ENCODE peak calls at places on chromosomes 4 and X, in five cellular contexts. Q is GM12878, J is H1, Y is HepG2, E is K562. A is an unnamed sample.

GRCh38 chr4:71287305-71287704 is 51.5 kb upstream of the SLC4A4 start:
- DNase-seq in Q (no peak), J (no peak), Y (no peak), E (no peak), A (no peak)

GRCh38 chr4:38837849-38838248 is 18.8 kb downstream of the TLR6 start:
- DNase-seq in Q (no peak), J (no peak), Y (no peak), E (no peak), A (no peak)

GRCh38 chr4:89539374-89539773 is 231.8 kb upstream of the GPRIN3 start:
- DNase-seq in Q (no peak), J (no peak), Y (no peak), E (no peak), A (no peak)

GRCh38 chr4:53505947-53506346 is 85.3 kb downstream of the LNX1 start:
- DNase-seq in Q (no peak), J (no peak), Y (no peak), E (no peak), A (peak; percentile 31)

GRCh38 chr4:103074598-103075434 is 1.7 kb downstream of the SLC9B2 start:
- DNase-seq in Q (peak; percentile 44), J (no peak), Y (no peak), E (no peak), A (no peak)

GRCh38 chrX:739611-740010 is 109.0 kb downstream of the SHOX start:
- DNase-seq in Q (no peak), J (no peak), Y (no peak), E (no peak), A (no peak)

GRCh38 chr4:152735302-152735917 is 44.1 kb downstream of the TIGD4 start:
- DNase-seq in Q (peak; percentile 32), J (no peak), Y (no peak), E (peak; percentile 12), A (peak; percentile 63)

GRCh38 chrX:119759333-119759766 is 962 bp downstream of the SOWAHD start:
- DNase-seq in Q (no peak), J (peak; percentile 48), Y (no peak), E (no peak), A (peak; percentile 29)

GRCh38 chr4:152014280-152014679 is 253.5 kb upstream of the GATB start:
- DNase-seq in Q (peak; percentile 55), J (no peak), Y (no peak), E (no peak), A (no peak)

GRCh38 chr4:128450326-128451120 is 162.9 kb upstream of the PGRMC2 start:
- DNase-seq in Q (no peak), J (no peak), Y (no peak), E (no peak), A (no peak)

GRCh38 chr4:19748470-19748869 is 503.2 kb upstream of the SLIT2 start:
- DNase-seq in Q (no peak), J (no peak), Y (no peak), E (peak; percentile 6), A (no peak)

GRCh38 chrX:56987741-56988140 is 7.6 kb downstream of the SPIN3 start:
- DNase-seq in Q (no peak), J (no peak), Y (no peak), E (no peak), A (no peak)

DNA sequence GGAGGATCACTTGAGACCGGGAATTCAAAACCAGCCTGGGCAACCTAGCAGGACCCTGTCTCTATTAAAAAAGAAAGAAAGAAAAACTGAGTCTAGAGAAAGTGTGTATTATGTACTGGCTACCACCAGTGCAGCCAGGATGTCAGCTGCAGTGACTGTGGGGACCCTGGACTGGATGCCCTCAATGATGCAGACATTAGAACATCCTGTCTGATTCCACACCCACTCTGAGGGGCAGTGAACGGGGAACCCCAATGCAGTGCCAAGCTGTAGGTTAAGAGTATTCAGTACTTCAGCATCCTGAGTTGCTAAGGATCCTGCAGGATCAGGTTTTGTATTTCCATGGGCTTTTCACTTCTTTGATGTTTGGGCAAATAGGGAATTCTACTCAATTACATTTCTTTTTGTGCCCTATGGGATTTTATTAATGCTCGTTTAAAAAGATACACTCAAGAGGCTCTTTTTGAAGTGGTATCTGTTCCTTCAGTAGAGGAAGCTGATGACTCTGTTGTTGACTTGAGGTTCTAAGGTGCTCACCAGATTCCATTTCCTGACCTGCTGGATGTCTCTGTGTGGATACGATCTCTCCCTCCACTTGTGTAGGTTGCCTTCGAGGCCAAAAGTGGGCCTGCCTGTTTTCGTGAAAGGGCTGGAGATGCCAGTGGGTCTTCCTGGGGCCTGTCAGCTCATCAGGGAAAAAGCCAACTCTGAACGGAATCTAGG is 85.9 kb upstream of the CLCN4 start:
- DNase-seq in Q (no peak), J (no peak), Y (no peak), E (no peak), A (no peak)
- TF ChIP-seq CREB1 in Q (no peak), J (no peak), Y (no peak), E (no peak), A (no peak)

DNA sequence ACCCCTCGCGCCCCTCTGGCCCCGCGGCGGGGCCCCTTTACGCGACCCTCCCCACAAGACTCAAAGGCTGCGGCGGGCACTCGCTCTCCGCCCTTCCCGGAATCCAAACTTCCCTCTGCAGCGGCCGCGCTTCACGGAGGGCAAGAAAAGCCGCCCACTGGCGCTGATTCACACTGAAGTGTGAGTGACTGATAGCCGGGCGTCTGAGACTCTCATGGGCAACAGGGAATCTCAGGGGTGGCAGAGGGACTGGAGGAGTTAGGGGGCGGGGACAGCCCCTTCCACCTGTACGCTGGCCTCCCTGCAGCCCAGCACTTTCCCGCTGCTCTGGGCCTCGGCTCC is 664 bp downstream of the SH3BP2 start:
- DNase-seq in Q (no peak), J (no peak), Y (no peak), E (no peak), A (peak; percentile 58)
- H3K4me3 ChIP-seq in Q (peak overlapping the region; percentile 75), J (peak overlapping the region; percentile 65), Y (peak overlapping the region; percentile 75), E (peak overlapping the region; percentile 50), A (peak overlapping the region; percentile 61)

GRCh38 chr4:8731364-8731763 is 138.8 kb downstream of the CPZ start:
- DNase-seq in Q (no peak), J (no peak), Y (no peak), E (no peak), A (no peak)

GRCh38 chr4:8730159-8730558 is 137.6 kb downstream of the CPZ start:
- DNase-seq in Q (no peak), J (no peak), Y (no peak), E (no peak), A (no peak)

GRCh38 chr4:8732092-8732491 is 139.5 kb downstream of the CPZ start:
- DNase-seq in Q (no peak), J (no peak), Y (no peak), E (no peak), A (no peak)

GRCh38 chr4:8730681-8731080 is 138.1 kb downstream of the CPZ start:
- DNase-seq in Q (no peak), J (no peak), Y (no peak), E (no peak), A (no peak)

DNA sequence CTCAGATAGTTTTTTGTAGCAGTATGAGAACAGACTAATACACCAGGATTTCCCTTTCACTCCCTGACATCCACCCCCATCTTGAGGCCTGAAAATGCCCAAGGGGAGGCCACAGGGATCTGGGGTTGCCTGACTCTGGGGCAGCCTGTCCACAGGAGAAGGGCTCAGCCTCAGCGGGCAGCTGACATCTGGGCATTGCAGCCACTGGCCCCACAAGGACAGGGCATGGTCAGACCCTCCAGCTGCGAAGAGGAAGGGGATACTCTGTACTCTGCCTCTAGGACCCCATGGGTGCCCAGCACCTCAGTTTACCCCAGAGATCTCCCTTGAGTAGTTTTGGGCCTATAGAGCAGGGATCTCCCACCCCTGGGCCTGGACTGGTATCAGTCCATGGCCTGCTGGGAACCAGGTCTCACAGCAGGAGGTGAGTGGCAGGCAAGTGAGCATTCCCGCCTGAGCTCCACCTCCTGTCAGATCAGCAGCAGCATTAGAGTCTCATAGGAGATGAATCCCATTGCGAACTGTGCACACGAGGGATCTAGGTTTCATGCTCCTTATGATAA is 138.9 kb downstream of the HMX1 start:
- DNase-seq in Q (no peak), J (no peak), Y (no peak), E (no peak), A (no peak)
- TF ChIP-seq CREB1 in Q (no peak), J (no peak), Y (no peak), E (no peak), A (no peak)

GRCh38 chrX:140713174-140713539 is 3.6 kb downstream of the LINC00632 start:
- DNase-seq in Q (no peak), J (no peak), Y (no peak), E (no peak), A (no peak)

GRCh38 chrX:140715787-140716186 is 6.2 kb downstream of the LINC00632 start:
- DNase-seq in Q (no peak), J (no peak), Y (no peak), E (no peak), A (no peak)

GRCh38 chrX:140709421-140709846 is at the start of gene LINC00632:
- DNase-seq in Q (no peak), J (no peak), Y (no peak), E (no peak), A (peak; percentile 53)

GRCh38 chrX:140710710-140711109 is 1.2 kb downstream of the LINC00632 start:
- DNase-seq in Q (no peak), J (no peak), Y (no peak), E (no peak), A (peak; percentile 16)

GRCh38 chrX:140712413-140713173 is 3.0 kb downstream of the LINC00632 start:
- DNase-seq in Q (no peak), J (peak; percentile 44), Y (no peak), E (no peak), A (peak; percentile 79)
- H3K4me3 ChIP-seq in Q (no peak overlapping the region), J (peak overlapping the region; percentile 36), Y (no peak overlapping the region), E (no peak overlapping the region), A (no peak overlapping the region)

GRCh38 chrX:9033586-9033985 is 341 bp downstream of the FAM9B start:
- DNase-seq in Q (no peak), J (no peak), Y (no peak), E (no peak), A (no peak)
- TF ChIP-seq CREB1 in Q (no peak), J (no peak), Y (no peak), E (no peak), A (no peak)

A was measured in GM23338.